ENCODE peak calls at places on chromosome 12, in nine cellular contexts. Y is psoas muscle; B is substantia nigra; K is GM10248; P is DMS53; N is right lobe of liver; L is EL; G is stimulated activated CD4-positive, alpha-beta T cell treated with anti-CD3 and anti-CD28 coated beads, Interleukin-4, amount 100 ng/mL, for 48 hours; I is Ammon's horn. E is an unnamed sample.

GRCh38 chr12:107331912-107332311 is 238.6 kb upstream of the CRY1 start:
- DNase-seq in Y (no peak), B (no peak), K (no peak), P (no peak), N (no peak), L (no peak), G (no peak), I (no peak), E (no peak)

GRCh38 chr12:125024949-125025563 is 31.6 kb downstream of the BRI3BP start:
- DNase-seq in Y (no peak), B (no peak), K (no peak), P (no peak), N (no peak), L (no peak), G (no peak), I (no peak), E (no peak)

GRCh38 chr12:16553457-16553856 is 52.5 kb downstream of the LMO3 start:
- DNase-seq in Y (no peak), B (no peak), K (no peak), P (no peak), N (no peak), L (no peak), G (no peak), I (no peak), E (no peak)

GRCh38 chr12:60995256-60995825 is 1264.9 kb upstream of the USP15 start:
- DNase-seq in Y (no peak), B (no peak), K (no peak), P (no peak), N (no peak), L (no peak), G (no peak), I (no peak), E (no peak)

GRCh38 chr12:112906712-112907414 is at the start of gene OAS1:
- DNase-seq in Y (no peak), B (no peak), K (peak; percentile 76), P (peak; percentile 91), N (no peak), L (peak; percentile 85), G (no peak), I (peak; percentile 75), E (peak; percentile 79)

GRCh38 chr12:89566615-89567014 is 40.8 kb upstream of the POC1B start:
- DNase-seq in Y (no peak), B (no peak), K (no peak), P (no peak), N (no peak), L (peak; percentile 52), G (no peak), I (no peak), E (no peak)

GRCh38 chr12:86723326-86723725 is 467.1 kb upstream of the MGAT4C start:
- DNase-seq in Y (no peak), B (no peak), K (no peak), P (no peak), N (no peak), L (no peak), G (no peak), I (no peak), E (no peak)

GRCh38 chr12:12736759-12737676 is 19.9 kb downstream of the CDKN1B start:
- DNase-seq in Y (no peak), B (no peak), K (no peak), P (peak; percentile 81), N (no peak), L (peak; percentile 85), G (no peak), I (no peak), E (peak; percentile 64)

GRCh38 chr12:124463341-124463861 is 104.0 kb downstream of the NCOR2 start:
- DNase-seq in Y (no peak), B (no peak), K (no peak), P (no peak), N (no peak), L (no peak), G (no peak), I (no peak), E (no peak)